ENCODE peak calls at places on chromosomes 16 and 17, in seven cellular contexts. F, K, J, Z, I, E and C are unnamed samples.

GRCh38 chr16:3009568-3010390 is 2.9 kb upstream of the CLDN9 start:
- DNase-seq in F (no peak), K (no peak), J (no peak), Z (peak; percentile 57), I (no peak), E (no peak), C (no peak)

GRCh38 chr16:85209526-85210121 is 97.4 kb upstream of the CIBAR2 start:
- DNase-seq in F (no peak), K (no peak), J (no peak), Z (peak; percentile 58), I (no peak), E (no peak), C (no peak)

GRCh38 chr17:75927286-75927922 is 13.4 kb downstream of the FBF1 start:
- DNase-seq in F (no peak), K (no peak), J (no peak), Z (peak; percentile 88), I (no peak), E (no peak), C (no peak)

GRCh38 chr16:68377221-68377620 is 66.4 kb downstream of the PRMT7 start:
- DNase-seq in F (no peak), K (no peak), J (no peak), Z (no peak), I (no peak), E (no peak), C (no peak)

GRCh38 chr16:30567991-30568638 is 3.4 kb downstream of the ZNF688 start:
- DNase-seq in F (no peak), K (peak; percentile 83), J (no peak), Z (no peak), I (no peak), E (no peak), C (no peak)

GRCh38 chr17:4074831-4075495 is 67.9 kb downstream of the ZZEF1 start:
- DNase-seq in F (no peak), K (no peak), J (no peak), Z (peak; percentile 70), I (no peak), E (no peak), C (peak; percentile 27)

GRCh38 chr16:47732122-47732805 is 271.1 kb downstream of the PHKB start:
- DNase-seq in F (no peak), K (no peak), J (no peak), Z (no peak), I (no peak), E (no peak), C (no peak)

GRCh38 chr17:79036181-79036580 is 12.2 kb downstream of the C1QTNF1 start:
- DNase-seq in F (no peak), K (no peak), J (no peak), Z (no peak), I (no peak), E (no peak), C (no peak)

GRCh38 chr17:61551255-61551742 is 39.7 kb downstream of the NACA2 start:
- DNase-seq in F (no peak), K (no peak), J (no peak), Z (peak; percentile 54), I (no peak), E (no peak), C (peak; percentile 44)

GRCh38 chr16:58499615-58500328 is at the start of gene NDRG4:
- DNase-seq in F (no peak), K (peak; percentile 52), J (peak; percentile 42), Z (peak; percentile 90), I (no peak), E (no peak), C (peak; percentile 67)

GRCh38 chr17:21149626-21150025 is 22.9 kb downstream of the DHRS7B start:
- DNase-seq in F (no peak), K (no peak), J (no peak), Z (no peak), I (no peak), E (no peak), C (no peak)

GRCh38 chr16:62036101-62036806 is at the start of gene CDH8:
- DNase-seq in F (no peak), K (no peak), J (peak; percentile 21), Z (peak; percentile 56), I (no peak), E (no peak), C (peak; percentile 31)

GRCh38 chr17:57408064-57408811 is 151.9 kb downstream of the MSI2 start:
- DNase-seq in F (no peak), K (no peak), J (no peak), Z (peak; percentile 66), I (no peak), E (no peak), C (no peak)

GRCh38 chr17:45338023-45338781 is 21.4 kb upstream of the MAP3K14 start:
- DNase-seq in F (no peak), K (no peak), J (no peak), Z (no peak), I (no peak), E (no peak), C (no peak)